ENCODE peak calls at places on chromosomes 5 and 9, in seven cellular contexts. B is adipocyte, V is small intestine, A is left ventricle myocardium inferior, S is upper lobe of right lung, K is GM23248, P is neural progenitor cell. M is an unnamed sample. For H3K4me1 and H3K9me3, the result is how much of the 10 kb centered on the place peaks cover.

GRCh38 chr5:146788918-146789317 is 89.6 kb downstream of the PPP2R2B start:
- DNase-seq in P (peak), B (no peak), K (no peak), A (no peak), S (no peak), V (no peak), M (no peak)

GRCh38 chr9:104842698-104843097 is 78.8 kb downstream of the NIPSNAP3B start:
- DNase-seq in S (no peak), A (no peak), B (no peak), V (no peak), P (peak), K (no peak), M (no peak)

GRCh38 chr9:135032868-135033460 is 54.5 kb upstream of the OLFM1 start:
- DNase-seq in S (peak), B (no peak), P (no peak), V (no peak), K (no peak), A (no peak), M (no peak)

GRCh38 chr9:68685770-68686169 is 19.3 kb upstream of the PIP5K1B start:
- DNase-seq in A (no peak), B (no peak), K (peak), S (no peak), P (peak), V (peak), M (no peak)

GRCh38 chr5:132065351-132065937 is 5.0 kb downstream of the IL3 start:
- DNase-seq in B (peak), S (peak), K (peak), V (peak), A (peak), P (peak), M (peak)

GRCh38 chr5:100623719-100624118 is 88.5 kb downstream of the FAM174A start:
- DNase-seq in P (no peak), V (peak), A (no peak), K (peak), B (peak), S (no peak), M (peak)

GRCh38 chr9:121984726-121985402 is 108.2 kb downstream of the TTLL11 start:
- DNase-seq in K (peak), A (no peak), S (no peak), B (peak), P (no peak), V (no peak), M (no peak)

GRCh38 chr5:148961261-148962199 is 101.3 kb downstream of the SH3TC2 start:
- DNase-seq in K (peak), A (no peak), P (no peak), B (no peak), V (no peak), S (no peak), M (no peak)

GRCh38 chr5:53111139-53111538 is 1.6 kb upstream of the MOCS2 start:
- DNase-seq in A (no peak), P (no peak), S (no peak), B (no peak), K (no peak), V (no peak), M (no peak)

GRCh38 chr5:53105611-53106300 is 3.8 kb downstream of the MOCS2 start:
- DNase-seq in P (no peak), A (no peak), V (no peak), B (no peak), S (no peak), K (no peak), M (no peak)

GRCh38 chr5:53109436-53110127 is at the start of gene MOCS2:
- DNase-seq in V (peak), P (peak), K (peak), S (peak), A (peak), B (peak), M (peak)

GRCh38 chr5:53110156-53110555 is 599 bp upstream of the MOCS2 start:
- DNase-seq in K (no peak), B (no peak), V (no peak), S (no peak), A (no peak), P (no peak), M (no peak)

GRCh38 chr5:53109041-53109435 is 519 bp downstream of the MOCS2 start:
- DNase-seq in A (no peak), P (peak), K (peak), S (no peak), V (peak), B (peak), M (no peak)
- H3K4me1 ChIP-seq in A (under half), P (under half), K (under half), S (under half), V (under half), B (under half), M (under half)

GRCh38 chr5:141419074-141419880 is 1.6 kb upstream of the PCDHGA11 start:
- DNase-seq in K (no peak), S (no peak), P (no peak), A (no peak), V (no peak), B (no peak), M (no peak)
- H3K9me3 ChIP-seq in K (under half), S (half or more), P (half or more), A (half or more), V (under half), B (under half), M (half or more)

DNA sequence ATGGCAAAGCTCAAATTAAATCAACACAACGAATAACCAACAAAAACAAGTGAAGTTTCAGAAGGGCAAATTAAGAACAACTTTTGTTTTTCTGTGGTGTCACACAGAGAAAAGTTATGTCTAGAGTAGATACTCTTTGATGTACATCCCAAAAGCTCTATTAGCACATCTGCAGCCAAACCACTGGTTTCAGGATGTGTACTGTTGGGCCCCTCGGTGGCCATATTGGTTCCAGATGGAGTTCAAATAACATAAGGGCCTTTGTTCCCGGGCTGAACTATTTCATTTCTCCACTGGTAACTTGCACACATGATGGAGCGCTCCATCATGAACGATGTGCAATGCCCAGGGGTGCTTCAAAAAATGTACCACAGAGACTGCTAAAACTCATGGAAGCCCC is 126.1 kb downstream of the SEMA5A start:
- DNase-seq in K (no peak), B (no peak), A (no peak), V (no peak), P (no peak), S (no peak), M (no peak)
- H3K4me3 ChIP-seq in K (no peak), B (no peak), A (no peak), V (no peak), P (no peak), S (no peak), M (no peak)

DNA sequence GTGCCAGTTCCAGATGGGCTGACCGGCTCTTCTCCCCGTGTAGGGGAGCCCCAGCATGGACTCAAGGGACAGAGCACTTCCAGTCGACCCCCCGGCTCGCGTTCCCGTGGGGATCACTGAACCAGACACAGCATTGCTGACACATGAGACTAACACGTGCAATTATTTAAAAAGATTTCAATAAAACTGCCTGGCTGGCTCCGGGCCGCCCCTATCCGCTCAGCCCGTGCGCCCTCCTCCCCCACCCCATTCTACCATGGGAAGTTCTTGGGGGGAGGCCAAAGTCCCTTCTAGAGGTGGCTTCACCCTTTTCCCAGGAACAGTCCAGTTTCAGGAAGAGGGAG is 4.7 kb downstream of the TESK1 start:
- DNase-seq in K (no peak), A (no peak), S (no peak), P (no peak), B (no peak), V (no peak), M (no peak)
- H3K4me1 ChIP-seq in K (under half), A (under half), S (under half), P (under half), B (under half), V (under half), M (under half)

DNA sequence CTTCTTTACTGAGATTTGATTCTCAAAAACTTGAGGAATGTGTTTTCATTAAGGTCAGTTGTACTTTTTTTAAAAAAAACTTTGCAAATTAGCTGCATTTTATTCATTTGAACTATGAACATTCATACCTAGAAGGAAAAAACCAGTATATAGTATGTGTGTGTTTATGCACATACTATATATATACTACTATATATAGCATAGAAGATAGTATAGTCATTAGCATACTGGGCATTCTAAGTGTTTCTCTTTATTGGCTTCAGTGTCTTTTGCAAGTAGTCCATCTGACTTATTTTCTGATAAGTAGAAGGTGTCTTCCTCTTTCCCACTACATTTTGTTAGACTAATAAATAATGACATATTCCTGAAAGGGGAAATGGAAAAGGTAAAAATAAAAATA is 33.0 kb downstream of the ELOVL7 start:
- DNase-seq in V (no peak), S (no peak), K (no peak), P (no peak), B (no peak), A (no peak), M (no peak)
- H3K9me3 ChIP-seq in V (under half), S (under half), K (under half), P (under half), B (under half), A (under half), M (under half)